ENCODE peak calls at places on chromosomes 1 and 21, in ten cellular contexts. One of them, this sample, is unnamed.
A peak's percentile ranks its signal among the peaks of the same experiment; 100 is the strongest.

GRCh38 chr1:9503001-9503675 is 36.1 kb upstream of the SLC25A33 start:
- DNase-seq in ovary: peak; percentile 33
- DNase-seq in CD4-positive, alpha-beta memory T cell: no peak
- DNase-seq in cardiac muscle cell: peak; percentile 4
- DNase-seq in heart left ventricle: peak; percentile 57
- DNase-seq in esophagus muscularis mucosa: no peak
- DNase-seq in left lung: no peak
- DNase-seq in aorta: no peak
- DNase-seq in psoas muscle: peak; percentile 54
- DNase-seq in spleen: no peak
- DNase-seq in this sample: peak; percentile 62

GRCh38 chr1:158371188-158371953 is 17.7 kb downstream of the CD1E start:
- DNase-seq in ovary: no peak
- DNase-seq in CD4-positive, alpha-beta memory T cell: no peak
- DNase-seq in cardiac muscle cell: no peak
- DNase-seq in heart left ventricle: no peak
- DNase-seq in esophagus muscularis mucosa: no peak
- DNase-seq in left lung: no peak
- DNase-seq in aorta: no peak
- DNase-seq in psoas muscle: no peak
- DNase-seq in spleen: no peak
- DNase-seq in this sample: no peak

GRCh38 chr1:108597041-108597440 is 37.1 kb downstream of the EEIG2 start:
- DNase-seq in ovary: no peak
- DNase-seq in CD4-positive, alpha-beta memory T cell: no peak
- DNase-seq in cardiac muscle cell: no peak
- DNase-seq in heart left ventricle: no peak
- DNase-seq in esophagus muscularis mucosa: no peak
- DNase-seq in left lung: no peak
- DNase-seq in aorta: no peak
- DNase-seq in psoas muscle: no peak
- DNase-seq in spleen: no peak
- DNase-seq in this sample: no peak

GRCh38 chr1:910881-911721 is 12.6 kb upstream of the SAMD11 start:
- DNase-seq in ovary: peak; percentile 5
- DNase-seq in CD4-positive, alpha-beta memory T cell: no peak
- DNase-seq in cardiac muscle cell: no peak
- DNase-seq in heart left ventricle: no peak
- DNase-seq in esophagus muscularis mucosa: no peak
- DNase-seq in left lung: peak; percentile 29
- DNase-seq in aorta: peak; percentile 46
- DNase-seq in psoas muscle: peak; percentile 19
- DNase-seq in spleen: peak; percentile 63
- DNase-seq in this sample: no peak

GRCh38 chr1:31135973-31136600 is 70.6 kb upstream of the PUM1 start:
- DNase-seq in ovary: no peak
- DNase-seq in CD4-positive, alpha-beta memory T cell: no peak
- DNase-seq in cardiac muscle cell: no peak
- DNase-seq in heart left ventricle: no peak
- DNase-seq in esophagus muscularis mucosa: no peak
- DNase-seq in left lung: no peak
- DNase-seq in aorta: no peak
- DNase-seq in psoas muscle: no peak
- DNase-seq in spleen: no peak
- DNase-seq in this sample: no peak

GRCh38 chr1:173714759-173715537 is at the start of gene KLHL20:
- DNase-seq in ovary: peak; percentile 67
- DNase-seq in CD4-positive, alpha-beta memory T cell: peak; percentile 90
- DNase-seq in cardiac muscle cell: peak; percentile 87
- DNase-seq in heart left ventricle: peak; percentile 81
- DNase-seq in esophagus muscularis mucosa: peak; percentile 92
- DNase-seq in left lung: peak; percentile 84
- DNase-seq in aorta: peak; percentile 87
- DNase-seq in psoas muscle: peak; percentile 73
- DNase-seq in spleen: peak; percentile 93
- DNase-seq in this sample: peak; percentile 79

GRCh38 chr1:37017737-37018136 is 16.6 kb downstream of the GRIK3 start:
- DNase-seq in ovary: no peak
- DNase-seq in CD4-positive, alpha-beta memory T cell: no peak
- DNase-seq in cardiac muscle cell: no peak
- DNase-seq in heart left ventricle: no peak
- DNase-seq in esophagus muscularis mucosa: no peak
- DNase-seq in left lung: no peak
- DNase-seq in aorta: no peak
- DNase-seq in psoas muscle: no peak
- DNase-seq in spleen: no peak
- DNase-seq in this sample: no peak

GRCh38 chr1:159991513-159991912 is 37.5 kb upstream of the SLAMF9 start:
- DNase-seq in ovary: no peak
- DNase-seq in CD4-positive, alpha-beta memory T cell: peak; percentile 10
- DNase-seq in cardiac muscle cell: no peak
- DNase-seq in heart left ventricle: no peak
- DNase-seq in esophagus muscularis mucosa: peak; percentile 87
- DNase-seq in left lung: no peak
- DNase-seq in aorta: no peak
- DNase-seq in psoas muscle: no peak
- DNase-seq in spleen: no peak
- DNase-seq in this sample: no peak

GRCh38 chr1:178539291-178539690 is 26.4 kb downstream of the TEX35 start:
- DNase-seq in ovary: no peak
- DNase-seq in CD4-positive, alpha-beta memory T cell: no peak
- DNase-seq in cardiac muscle cell: no peak
- DNase-seq in heart left ventricle: no peak
- DNase-seq in esophagus muscularis mucosa: no peak
- DNase-seq in left lung: no peak
- DNase-seq in aorta: no peak
- DNase-seq in psoas muscle: no peak
- DNase-seq in spleen: no peak
- DNase-seq in this sample: no peak

GRCh38 chr1:178540646-178541045 is 27.7 kb downstream of the TEX35 start:
- DNase-seq in ovary: no peak
- DNase-seq in CD4-positive, alpha-beta memory T cell: no peak
- DNase-seq in cardiac muscle cell: no peak
- DNase-seq in heart left ventricle: no peak
- DNase-seq in esophagus muscularis mucosa: no peak
- DNase-seq in left lung: no peak
- DNase-seq in aorta: no peak
- DNase-seq in psoas muscle: no peak
- DNase-seq in spleen: peak; percentile 19
- DNase-seq in this sample: no peak

GRCh38 chr1:178541396-178541795 is 28.5 kb downstream of the TEX35 start:
- DNase-seq in ovary: no peak
- DNase-seq in CD4-positive, alpha-beta memory T cell: no peak
- DNase-seq in cardiac muscle cell: no peak
- DNase-seq in heart left ventricle: no peak
- DNase-seq in esophagus muscularis mucosa: no peak
- DNase-seq in left lung: no peak
- DNase-seq in aorta: no peak
- DNase-seq in psoas muscle: no peak
- DNase-seq in spleen: peak; percentile 69
- DNase-seq in this sample: no peak

GRCh38 chr1:178541829-178542553 is 29.1 kb downstream of the TEX35 start:
- DNase-seq in ovary: peak; percentile 38
- DNase-seq in CD4-positive, alpha-beta memory T cell: no peak
- DNase-seq in cardiac muscle cell: peak; percentile 69
- DNase-seq in heart left ventricle: peak; percentile 66
- DNase-seq in esophagus muscularis mucosa: no peak
- DNase-seq in left lung: peak; percentile 66
- DNase-seq in aorta: peak; percentile 69
- DNase-seq in psoas muscle: peak; percentile 48
- DNase-seq in spleen: peak; percentile 89
- DNase-seq in this sample: peak; percentile 89

DNA sequence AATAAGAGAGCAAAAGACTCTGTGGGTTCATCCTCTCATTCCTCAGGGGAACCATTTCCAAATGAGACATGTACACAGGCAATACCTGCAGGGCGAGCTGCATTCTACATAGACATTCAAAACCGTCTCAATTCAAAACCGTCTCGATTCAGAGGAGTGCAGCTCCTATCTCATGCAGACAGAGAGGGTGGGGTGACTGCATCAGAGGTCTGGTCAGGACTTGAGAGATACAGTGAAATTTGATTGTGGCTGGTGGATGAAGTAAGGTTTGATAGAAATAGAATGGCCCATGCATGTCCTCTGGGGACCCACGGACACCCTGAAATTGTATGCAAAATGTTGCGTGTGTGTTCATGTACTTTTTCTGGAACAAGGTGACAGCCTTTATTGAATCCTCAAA is 27.3 kb downstream of the TEX35 start:
- DNase-seq in ovary: no peak
- DNase-seq in CD4-positive, alpha-beta memory T cell: no peak
- DNase-seq in cardiac muscle cell: no peak
- DNase-seq in heart left ventricle: no peak
- DNase-seq in esophagus muscularis mucosa: no peak
- DNase-seq in left lung: no peak
- DNase-seq in aorta: no peak
- DNase-seq in psoas muscle: no peak
- DNase-seq in spleen: no peak
- DNase-seq in this sample: no peak
- H3K4me1 ChIP-seq in ovary: peaks cover 4% of the 10 kb centered on the region
- H3K4me1 ChIP-seq in CD4-positive, alpha-beta memory T cell: peaks cover 16% of the 10 kb centered on the region
- H3K4me1 ChIP-seq in cardiac muscle cell: peaks cover 4% of the 10 kb centered on the region
- H3K4me1 ChIP-seq in heart left ventricle: peaks cover 34% of the 10 kb centered on the region
- H3K4me1 ChIP-seq in esophagus muscularis mucosa: peaks cover 28% of the 10 kb centered on the region
- H3K4me1 ChIP-seq in left lung: peaks cover 3% of the 10 kb centered on the region
- H3K4me1 ChIP-seq in aorta: no peaks in the 10 kb centered on the region
- H3K4me1 ChIP-seq in psoas muscle: peaks cover 16% of the 10 kb centered on the region
- H3K4me1 ChIP-seq in spleen: peaks cover 28% of the 10 kb centered on the region
- H3K4me1 ChIP-seq in this sample: peaks cover 20% of the 10 kb centered on the region

DNA sequence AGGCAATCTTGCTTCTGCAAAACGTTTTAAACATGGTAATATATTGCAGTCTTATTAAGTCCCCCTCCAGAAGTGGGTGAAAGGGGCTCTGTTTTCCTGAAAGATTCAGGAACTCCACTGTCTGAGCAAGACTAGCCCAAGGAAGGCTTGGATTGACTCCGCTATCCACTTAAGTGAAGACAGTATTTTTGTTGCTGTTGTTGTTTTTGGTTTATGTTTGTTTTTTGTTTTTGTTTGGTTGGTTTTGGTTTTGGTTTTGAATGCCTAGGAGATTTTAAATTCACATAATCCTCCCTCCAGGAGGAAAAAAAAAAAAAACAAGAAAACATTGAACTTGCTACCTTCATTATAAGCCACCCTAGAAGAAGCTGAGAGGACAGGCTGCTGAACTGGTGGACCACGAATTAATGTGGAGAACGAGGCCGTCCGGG is 29.1 kb upstream of the NFIA start:
- DNase-seq in ovary: no peak
- DNase-seq in CD4-positive, alpha-beta memory T cell: no peak
- DNase-seq in cardiac muscle cell: no peak
- DNase-seq in heart left ventricle: no peak
- DNase-seq in esophagus muscularis mucosa: no peak
- DNase-seq in left lung: no peak
- DNase-seq in aorta: no peak
- DNase-seq in psoas muscle: no peak
- DNase-seq in spleen: no peak
- DNase-seq in this sample: no peak
- H3K27me3 ChIP-seq in ovary: no peaks in the 10 kb centered on the region
- H3K27me3 ChIP-seq in CD4-positive, alpha-beta memory T cell: peaks cover 5% of the 10 kb centered on the region
- H3K27me3 ChIP-seq in cardiac muscle cell: peaks cover 71% of the 10 kb centered on the region
- H3K27me3 ChIP-seq in heart left ventricle: peaks cover 5% of the 10 kb centered on the region
- H3K27me3 ChIP-seq in esophagus muscularis mucosa: no peaks in the 10 kb centered on the region
- H3K27me3 ChIP-seq in left lung: peaks cover 72% of the 10 kb centered on the region
- H3K27me3 ChIP-seq in aorta: no peaks in the 10 kb centered on the region
- H3K27me3 ChIP-seq in psoas muscle: no peaks in the 10 kb centered on the region
- H3K27me3 ChIP-seq in spleen: peaks cover 78% of the 10 kb centered on the region
- H3K27me3 ChIP-seq in this sample: no peaks in the 10 kb centered on the region

GRCh38 chr21:42411197-42411869 is 7.6 kb downstream of the UBASH3A start:
- DNase-seq in ovary: no peak
- DNase-seq in CD4-positive, alpha-beta memory T cell: no peak
- DNase-seq in cardiac muscle cell: no peak
- DNase-seq in heart left ventricle: no peak
- DNase-seq in esophagus muscularis mucosa: no peak
- DNase-seq in left lung: no peak
- DNase-seq in aorta: no peak
- DNase-seq in psoas muscle: no peak
- DNase-seq in spleen: no peak
- DNase-seq in this sample: no peak

GRCh38 chr21:42406846-42407245 is 3.1 kb downstream of the UBASH3A start:
- DNase-seq in ovary: no peak
- DNase-seq in CD4-positive, alpha-beta memory T cell: no peak
- DNase-seq in cardiac muscle cell: no peak
- DNase-seq in heart left ventricle: no peak
- DNase-seq in esophagus muscularis mucosa: no peak
- DNase-seq in left lung: no peak
- DNase-seq in aorta: no peak
- DNase-seq in psoas muscle: no peak
- DNase-seq in spleen: no peak
- DNase-seq in this sample: no peak

GRCh38 chr21:42407476-42407875 is 3.8 kb downstream of the UBASH3A start:
- DNase-seq in ovary: no peak
- DNase-seq in CD4-positive, alpha-beta memory T cell: no peak
- DNase-seq in cardiac muscle cell: no peak
- DNase-seq in heart left ventricle: no peak
- DNase-seq in esophagus muscularis mucosa: no peak
- DNase-seq in left lung: no peak
- DNase-seq in aorta: no peak
- DNase-seq in psoas muscle: no peak
- DNase-seq in spleen: peak; percentile 32
- DNase-seq in this sample: no peak

GRCh38 chr21:42411891-42412635 is 8.4 kb downstream of the UBASH3A start:
- DNase-seq in ovary: no peak
- DNase-seq in CD4-positive, alpha-beta memory T cell: no peak
- DNase-seq in cardiac muscle cell: no peak
- DNase-seq in heart left ventricle: no peak
- DNase-seq in esophagus muscularis mucosa: no peak
- DNase-seq in left lung: no peak
- DNase-seq in aorta: no peak
- DNase-seq in psoas muscle: no peak
- DNase-seq in spleen: no peak
- DNase-seq in this sample: no peak

DNA sequence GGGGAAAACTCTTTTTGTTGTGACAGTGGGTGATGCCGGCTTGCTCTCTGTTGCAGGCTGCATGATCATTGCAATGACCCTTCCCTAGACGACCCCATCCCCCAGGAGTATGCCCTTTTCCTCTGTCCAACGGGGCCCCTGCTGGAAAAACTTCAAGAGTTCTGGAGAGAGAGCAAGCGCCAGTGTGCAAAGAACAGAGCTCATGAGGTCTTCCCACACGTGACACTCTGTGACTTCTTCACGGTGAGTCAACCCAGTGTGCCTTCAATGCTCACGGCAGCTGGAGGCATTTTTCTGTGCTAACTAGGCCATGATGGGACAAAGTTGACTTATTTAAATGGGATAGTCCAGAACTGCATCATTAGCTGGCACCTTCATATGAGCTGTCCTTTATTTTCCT is 5.7 kb downstream of the UBASH3A start:
- DNase-seq in ovary: no peak
- DNase-seq in CD4-positive, alpha-beta memory T cell: no peak
- DNase-seq in cardiac muscle cell: no peak
- DNase-seq in heart left ventricle: no peak
- DNase-seq in esophagus muscularis mucosa: no peak
- DNase-seq in left lung: no peak
- DNase-seq in aorta: no peak
- DNase-seq in psoas muscle: no peak
- DNase-seq in spleen: peak; percentile 18
- DNase-seq in this sample: no peak
- H3K4me1 ChIP-seq in ovary: no peaks in the 10 kb centered on the region
- H3K4me1 ChIP-seq in CD4-positive, alpha-beta memory T cell: peaks cover 78% of the 10 kb centered on the region
- H3K4me1 ChIP-seq in cardiac muscle cell: peaks cover 3% of the 10 kb centered on the region
- H3K4me1 ChIP-seq in heart left ventricle: no peaks in the 10 kb centered on the region
- H3K4me1 ChIP-seq in esophagus muscularis mucosa: no peaks in the 10 kb centered on the region
- H3K4me1 ChIP-seq in left lung: no peaks in the 10 kb centered on the region
- H3K4me1 ChIP-seq in aorta: no peaks in the 10 kb centered on the region
- H3K4me1 ChIP-seq in psoas muscle: no peaks in the 10 kb centered on the region
- H3K4me1 ChIP-seq in spleen: peaks cover 23% of the 10 kb centered on the region
- H3K4me1 ChIP-seq in this sample: no peaks in the 10 kb centered on the region

GRCh38 chr1:25066731-25067520 is 136.8 kb upstream of the RUNX3 start:
- DNase-seq in ovary: no peak
- DNase-seq in CD4-positive, alpha-beta memory T cell: no peak
- DNase-seq in cardiac muscle cell: no peak
- DNase-seq in heart left ventricle: no peak
- DNase-seq in esophagus muscularis mucosa: no peak
- DNase-seq in left lung: no peak
- DNase-seq in aorta: peak; percentile 27
- DNase-seq in psoas muscle: no peak
- DNase-seq in spleen: peak; percentile 51
- DNase-seq in this sample: no peak
- H3K27me3 ChIP-seq in ovary: no peaks in the 10 kb centered on the region
- H3K27me3 ChIP-seq in CD4-positive, alpha-beta memory T cell: no peaks in the 10 kb centered on the region
- H3K27me3 ChIP-seq in cardiac muscle cell: no peaks in the 10 kb centered on the region
- H3K27me3 ChIP-seq in heart left ventricle: no peaks in the 10 kb centered on the region
- H3K27me3 ChIP-seq in esophagus muscularis mucosa: peaks cover 4% of the 10 kb centered on the region
- H3K27me3 ChIP-seq in left lung: no peaks in the 10 kb centered on the region
- H3K27me3 ChIP-seq in aorta: no peaks in the 10 kb centered on the region
- H3K27me3 ChIP-seq in psoas muscle: peaks cover 2% of the 10 kb centered on the region
- H3K27me3 ChIP-seq in spleen: no peaks in the 10 kb centered on the region
- H3K27me3 ChIP-seq in this sample: no peaks in the 10 kb centered on the region